ENCODE peak calls at places on chromosomes 4 and X, in four cellular contexts. One of them, this sample, is unnamed.

GRCh38 chr4:30068234-30068633 is 651.9 kb upstream of the PCDH7 start:
- DNase-seq in thoracic aorta: no peak
- DNase-seq in fibroblast of lung: no peak
- DNase-seq in GM20000: no peak
- DNase-seq in this sample: no peak

GRCh38 chr4:5888222-5888701 is 4.6 kb downstream of the CRMP1 start:
- DNase-seq in thoracic aorta: no peak
- DNase-seq in fibroblast of lung: no peak
- DNase-seq in GM20000: peak; percentile 36
- DNase-seq in this sample: no peak

GRCh38 chr4:152843476-152844107 is 63.8 kb downstream of the ARFIP1 start:
- DNase-seq in thoracic aorta: no peak
- DNase-seq in fibroblast of lung: no peak
- DNase-seq in GM20000: no peak
- DNase-seq in this sample: no peak

GRCh38 chr4:6126971-6127745 is 73.2 kb downstream of the JAKMIP1 start:
- DNase-seq in thoracic aorta: no peak
- DNase-seq in fibroblast of lung: no peak
- DNase-seq in GM20000: no peak
- DNase-seq in this sample: no peak

GRCh38 chr4:72314869-72315268 is 254.2 kb downstream of the ADAMTS3 start:
- DNase-seq in thoracic aorta: no peak
- DNase-seq in fibroblast of lung: peak; percentile 94
- DNase-seq in GM20000: no peak
- DNase-seq in this sample: peak; percentile 68

GRCh38 chrX:139106111-139106510 is 394.6 kb upstream of the FGF13 start:
- DNase-seq in thoracic aorta: no peak
- DNase-seq in fibroblast of lung: peak; percentile 13
- DNase-seq in GM20000: no peak
- DNase-seq in this sample: peak; percentile 6

GRCh38 chrX:11190745-11191510 is 79.8 kb downstream of the HCCS start:
- DNase-seq in thoracic aorta: no peak
- DNase-seq in fibroblast of lung: no peak
- DNase-seq in GM20000: no peak
- DNase-seq in this sample: no peak

GRCh38 chrX:25941087-25941486 is 197.1 kb upstream of the MAGEB18 start:
- DNase-seq in thoracic aorta: no peak
- DNase-seq in fibroblast of lung: peak; percentile 3
- DNase-seq in GM20000: no peak
- DNase-seq in this sample: no peak

GRCh38 chr4:184937745-184938144 is 80.5 kb upstream of the HELT start:
- DNase-seq in thoracic aorta: no peak
- DNase-seq in fibroblast of lung: no peak
- DNase-seq in GM20000: no peak
- DNase-seq in this sample: no peak

GRCh38 chr4:18571252-18571885 is 549.8 kb upstream of the LCORL start:
- DNase-seq in thoracic aorta: no peak
- DNase-seq in fibroblast of lung: no peak
- DNase-seq in GM20000: no peak
- DNase-seq in this sample: no peak

GRCh38 chrX:120302434-120302833 is 8.8 kb downstream of the TMEM255A start:
- DNase-seq in thoracic aorta: no peak
- DNase-seq in fibroblast of lung: no peak
- DNase-seq in GM20000: peak; percentile 29
- DNase-seq in this sample: no peak

DNA sequence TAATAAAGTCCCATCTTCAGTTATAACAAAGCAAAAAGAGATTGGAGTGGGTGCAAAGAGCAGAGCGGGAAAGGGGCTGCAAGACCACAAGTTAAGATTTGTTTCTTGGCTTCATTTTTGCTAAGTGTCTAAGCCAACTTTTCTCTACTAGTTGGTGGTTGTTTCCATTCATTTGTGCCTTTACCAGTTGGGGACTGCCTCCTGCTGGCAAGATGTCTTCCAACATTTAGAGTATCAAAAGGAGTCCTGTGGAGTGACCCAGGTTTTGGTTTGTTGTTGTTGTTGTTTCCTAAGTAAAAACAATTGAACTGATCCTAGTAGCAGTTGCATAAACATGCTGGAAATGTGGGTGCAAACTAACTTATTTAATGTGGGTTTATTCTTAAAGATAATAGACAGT is 121.1 kb downstream of the SPATA18 start:
- DNase-seq in thoracic aorta: no peak
- DNase-seq in fibroblast of lung: peak; percentile 11
- DNase-seq in GM20000: no peak
- DNase-seq in this sample: no peak
- TF ChIP-seq CTCF in thoracic aorta: no peak
- TF ChIP-seq CTCF in fibroblast of lung: peak; percentile 46
- TF ChIP-seq CTCF in GM20000: peak; percentile 21
- TF ChIP-seq CTCF in this sample: peak; percentile 50

GRCh38 chr4:117447925-117448324 is 362.5 kb upstream of the TRAM1L1 start:
- DNase-seq in thoracic aorta: no peak
- DNase-seq in fibroblast of lung: no peak
- DNase-seq in GM20000: no peak
- DNase-seq in this sample: no peak
- TF ChIP-seq CTCF in thoracic aorta: no peak
- TF ChIP-seq CTCF in fibroblast of lung: no peak
- TF ChIP-seq CTCF in GM20000: peak; percentile 30
- TF ChIP-seq CTCF in this sample: peak; percentile 33

GRCh38 chr4:138222041-138222440 is 20.1 kb downstream of the SLC7A11 start:
- DNase-seq in thoracic aorta: no peak
- DNase-seq in fibroblast of lung: peak; percentile 84
- DNase-seq in GM20000: no peak
- DNase-seq in this sample: peak; percentile 86
- TF ChIP-seq CTCF in thoracic aorta: no peak
- TF ChIP-seq CTCF in fibroblast of lung: no peak
- TF ChIP-seq CTCF in GM20000: no peak
- TF ChIP-seq CTCF in this sample: peak; percentile 46

GRCh38 chr4:165055601-165056000 is 1.9 kb downstream of the TRIM75 start:
- DNase-seq in thoracic aorta: no peak
- DNase-seq in fibroblast of lung: no peak
- DNase-seq in GM20000: no peak
- DNase-seq in this sample: no peak

GRCh38 chr4:165058676-165059075 is 5.0 kb downstream of the TRIM75 start:
- DNase-seq in thoracic aorta: no peak
- DNase-seq in fibroblast of lung: no peak
- DNase-seq in GM20000: no peak
- DNase-seq in this sample: no peak

GRCh38 chr4:165060938-165061337 is 7.3 kb downstream of the TRIM75 start:
- DNase-seq in thoracic aorta: no peak
- DNase-seq in fibroblast of lung: no peak
- DNase-seq in GM20000: no peak
- DNase-seq in this sample: no peak
- TF ChIP-seq CTCF in thoracic aorta: no peak
- TF ChIP-seq CTCF in fibroblast of lung: no peak
- TF ChIP-seq CTCF in GM20000: no peak
- TF ChIP-seq CTCF in this sample: peak; percentile 56

This sample was measured in HFFc6.